ENCODE peak calls at places on chromosomes 6 and 20, in nine cellular contexts. N is neural crest cell; M is heart right ventricle; I is coronary artery; B is A549; K is CD8-positive, alpha-beta T cell; W is HCT116; R is Calu3; Z is B cell. P is an unnamed sample.

GRCh38 chr6:30344868-30345671 is at the start of gene RPP21:
- DNase-seq in B (peak), N (peak), M (peak), K (peak), R (peak), Z (peak), I (peak), W (peak), P (peak)

GRCh38 chr6:42292002-42292735 is 74.5 kb upstream of the MRPS10 start:
- DNase-seq in N (no peak), I (no peak), W (peak), B (peak), R (peak), Z (no peak), M (no peak), K (no peak), P (no peak)

GRCh38 chr6:149319413-149319812 is 1.9 kb downstream of the TAB2 start:
- DNase-seq in R (no peak), W (no peak), M (no peak), N (no peak), I (no peak), Z (no peak), K (no peak), B (no peak), P (no peak)

GRCh38 chr20:63290677-63291472 is 2.1 kb upstream of the COL20A1 start:
- DNase-seq in K (peak), I (no peak), N (peak), B (peak), Z (peak), R (peak), W (peak), M (no peak), P (peak)

GRCh38 chr6:166575190-166575589 is 11.3 kb downstream of the RAMACL start:
- DNase-seq in Z (no peak), B (no peak), N (no peak), K (no peak), M (peak), W (no peak), I (no peak), R (no peak), P (no peak)

GRCh38 chr6:2221724-2222274 is 23.6 kb downstream of the GMDS start:
- DNase-seq in N (no peak), K (no peak), M (no peak), B (no peak), I (no peak), W (no peak), Z (peak), R (no peak), P (no peak)

GRCh38 chr20:40600441-40601235 is 88.4 kb downstream of the MAFB start:
- DNase-seq in Z (no peak), N (no peak), M (no peak), W (no peak), R (no peak), K (no peak), B (no peak), I (no peak), P (no peak)

GRCh38 chr6:116208056-116208785 is 45.7 kb downstream of the TSPYL4 start:
- DNase-seq in Z (no peak), K (no peak), B (no peak), N (no peak), W (no peak), R (no peak), I (no peak), M (no peak), P (no peak)

GRCh38 chr6:41658551-41659069 is 20.3 kb downstream of the MDFI start:
- DNase-seq in B (no peak), K (no peak), M (no peak), I (no peak), N (no peak), R (no peak), Z (no peak), W (no peak), P (no peak)

GRCh38 chr6:108897371-108897770 is 49.1 kb downstream of the ARMC2 start:
- DNase-seq in N (no peak), R (no peak), K (no peak), W (peak), I (no peak), B (peak), Z (no peak), M (peak), P (no peak)

GRCh38 chr6:89388846-89389245 is 23.2 kb downstream of the RRAGD start:
- DNase-seq in Z (no peak), M (no peak), N (no peak), I (no peak), W (no peak), B (no peak), R (no peak), K (no peak), P (no peak)

GRCh38 chr6:35635601-35636597 is 52.8 kb downstream of the FKBP5 start:
- DNase-seq in B (no peak), M (no peak), I (no peak), W (no peak), K (no peak), R (no peak), N (no peak), Z (no peak), P (no peak)

GRCh38 chr20:2604506-2604835 is 48.0 kb upstream of the NOP56 start:
- DNase-seq in I (no peak), N (no peak), Z (no peak), R (no peak), B (no peak), W (no peak), K (no peak), M (no peak), P (no peak)

DNA sequence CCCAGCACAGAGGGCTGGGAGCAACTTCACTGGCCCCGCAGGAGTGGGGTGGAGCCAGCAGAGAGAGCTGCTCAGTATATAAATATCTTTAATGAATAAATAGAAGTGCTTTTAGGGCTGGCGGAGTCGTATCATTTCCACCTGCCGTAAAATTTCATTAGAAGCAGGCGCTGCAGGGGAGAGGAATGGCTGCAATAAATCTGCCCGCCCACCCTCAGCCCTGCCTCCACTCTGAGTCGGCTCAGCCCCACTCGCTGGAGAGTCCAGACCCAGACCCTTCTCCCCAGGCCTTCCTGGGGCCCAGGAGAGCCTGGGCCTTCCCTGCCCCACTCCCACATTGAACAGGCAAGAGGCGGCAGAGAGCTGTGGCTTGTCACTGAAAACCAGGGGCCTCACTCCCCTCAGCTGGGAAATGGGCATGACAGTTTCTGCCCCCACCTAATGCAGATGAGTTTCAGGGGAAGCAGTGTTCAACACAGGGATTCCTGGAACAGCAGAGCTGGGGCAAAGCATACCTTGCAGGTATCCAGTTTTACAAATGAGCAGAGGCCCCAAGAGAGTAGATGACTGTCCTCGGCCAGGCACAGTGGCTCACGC is 23.8 kb upstream of the VSTM2L start:
- DNase-seq in Z (no peak), N (no peak), R (no peak), M (no peak), K (no peak), B (no peak), I (no peak), W (no peak), P (no peak)
- TF ChIP-seq CTCF in Z (no peak), N (no peak), R (no peak), M (no peak), K (no peak), B (no peak), I (no peak), W (no peak), P (no peak)

DNA sequence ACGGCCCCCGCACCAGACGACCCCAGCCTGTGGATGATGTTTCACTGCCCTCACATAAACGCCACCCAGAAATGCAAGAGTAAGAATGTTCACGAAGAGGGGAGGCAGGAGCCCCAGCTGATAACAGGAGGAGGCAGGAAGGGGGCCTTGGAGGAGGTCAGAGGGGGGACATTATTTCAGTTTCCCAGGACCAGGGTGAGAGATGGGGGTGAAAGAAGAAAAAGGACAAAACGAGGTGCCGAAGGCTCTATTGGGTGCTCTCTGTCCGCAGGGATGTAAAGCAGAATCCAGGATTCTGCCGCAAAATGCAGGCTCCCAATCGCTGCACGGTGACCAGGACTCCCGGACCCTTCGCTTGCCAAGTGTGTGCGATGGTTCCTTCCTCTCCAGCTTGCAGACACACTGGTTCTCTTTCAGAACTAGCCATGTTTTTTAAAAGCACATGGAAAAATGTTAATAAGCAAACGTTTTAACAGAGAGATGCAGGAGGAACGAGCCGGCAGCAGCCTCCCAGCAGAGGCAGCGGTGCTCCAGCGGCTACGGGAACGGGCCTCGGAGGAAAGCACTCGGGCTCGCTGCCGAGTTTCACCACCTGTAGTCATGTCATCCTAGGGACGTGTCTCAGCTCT is 59.5 kb downstream of the ZNF831 start:
- DNase-seq in M (no peak), K (no peak), W (no peak), R (no peak), I (no peak), B (peak), N (peak), Z (no peak), P (peak)
- TF ChIP-seq CTCF in M (no peak), K (no peak), W (peak), R (no peak), I (no peak), B (no peak), N (no peak), Z (no peak), P (no peak)

GRCh38 chr6:44113396-44113795 is 13.9 kb downstream of the MRPL14 start:
- DNase-seq in W (no peak), N (no peak), I (no peak), R (no peak), Z (no peak), K (no peak), B (no peak), M (no peak), P (no peak)
- TF ChIP-seq CTCF in W (peak), N (peak), I (no peak), R (peak), Z (no peak), K (no peak), B (no peak), M (no peak), P (peak)

DNA sequence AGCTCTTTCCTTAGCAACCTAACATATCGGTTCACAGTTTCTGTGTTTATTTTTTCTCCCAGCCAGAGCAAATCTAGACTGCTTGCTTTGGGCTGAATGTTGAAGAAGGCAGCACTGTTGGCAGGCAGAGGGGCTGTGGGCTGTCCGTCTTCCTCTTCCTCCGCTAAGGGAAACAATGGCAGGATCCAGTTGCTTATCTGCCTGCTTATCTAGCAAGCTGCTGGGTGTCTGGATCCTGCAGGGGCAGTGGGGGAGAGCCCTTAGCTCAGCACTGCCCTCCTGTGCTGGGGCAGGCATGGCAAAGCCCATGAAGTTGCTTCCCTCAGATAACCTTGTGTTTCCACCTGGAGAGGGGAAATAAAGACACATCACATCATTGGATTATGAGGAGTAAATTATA is 92.7 kb upstream of the CD93 start:
- DNase-seq in B (no peak), I (peak), M (peak), K (no peak), R (no peak), N (no peak), Z (no peak), W (no peak), P (peak)
- TF ChIP-seq CTCF in B (no peak), I (no peak), M (peak), K (no peak), R (no peak), N (no peak), Z (no peak), W (peak), P (peak)

GRCh38 chr6:132731086-132731485 is 17.2 kb upstream of the VNN1 start:
- DNase-seq in M (no peak), B (no peak), W (no peak), Z (no peak), K (no peak), N (no peak), I (no peak), R (no peak), P (no peak)
- TF ChIP-seq CTCF in M (no peak), B (no peak), W (no peak), Z (no peak), K (no peak), N (no peak), I (no peak), R (no peak), P (no peak)

GRCh38 chr20:38175221-38176030 is 10.4 kb upstream of the TGM2 start:
- DNase-seq in R (no peak), I (no peak), W (no peak), B (no peak), Z (no peak), N (no peak), M (no peak), K (no peak), P (no peak)

GRCh38 chr20:38170914-38171300 is 5.8 kb upstream of the TGM2 start:
- DNase-seq in M (no peak), B (no peak), I (no peak), N (no peak), K (no peak), W (no peak), Z (no peak), R (no peak), P (no peak)

GRCh38 chr20:38171301-38172010 is 6.4 kb upstream of the TGM2 start:
- DNase-seq in N (no peak), K (no peak), I (no peak), W (no peak), R (no peak), M (no peak), B (no peak), Z (no peak), P (no peak)

GRCh38 chr20:38172344-38172743 is 7.3 kb upstream of the TGM2 start:
- DNase-seq in Z (peak), M (no peak), W (no peak), K (no peak), I (no peak), N (no peak), B (peak), R (no peak), P (no peak)

DNA sequence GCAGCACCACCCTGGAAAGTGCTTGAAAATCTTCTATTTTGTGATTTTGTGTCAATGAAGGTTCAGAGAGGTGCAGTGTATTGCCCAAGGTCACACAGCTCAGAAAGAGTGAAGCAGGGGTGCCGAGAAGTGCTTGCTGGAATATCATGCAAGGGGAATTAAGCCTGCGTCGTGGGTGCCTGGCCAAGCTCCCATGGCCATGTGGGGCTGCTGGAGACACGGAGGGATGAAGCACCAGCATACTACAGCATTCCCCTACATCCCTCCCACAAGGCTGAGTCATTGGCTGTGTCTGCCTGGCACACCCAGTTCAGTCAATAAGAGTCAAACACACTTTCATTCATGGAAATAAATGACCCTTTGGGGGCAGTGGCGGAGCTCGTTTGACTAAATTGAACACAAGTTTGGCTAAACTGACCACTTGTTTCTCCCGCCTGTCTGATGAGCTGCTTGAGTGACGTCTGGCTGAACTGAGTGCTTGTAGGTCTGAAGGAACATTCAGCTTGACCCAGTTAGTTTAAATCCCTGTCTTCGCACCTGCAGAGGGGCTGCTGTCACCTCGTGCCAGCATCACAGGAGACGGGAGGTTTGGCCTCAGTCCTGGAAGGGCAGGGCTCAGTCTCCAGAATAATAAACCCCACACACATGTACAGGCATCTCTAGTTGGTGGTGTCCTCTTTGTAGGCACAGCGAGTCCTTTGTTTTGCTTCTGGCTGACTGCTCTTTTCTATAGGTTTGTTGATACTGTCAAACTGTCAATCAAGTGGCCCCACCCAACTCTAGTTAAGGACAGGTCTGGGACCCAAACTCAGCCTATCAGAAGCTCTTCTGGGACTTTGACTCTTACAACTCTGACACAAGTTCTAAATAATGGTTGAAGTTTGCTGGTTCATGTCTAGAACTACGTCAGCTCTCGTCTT is 8.4 kb upstream of the TGM2 start:
- DNase-seq in R (peak), B (peak), I (peak), Z (peak), K (no peak), N (no peak), W (no peak), M (no peak), P (no peak)
- TF ChIP-seq CTCF in R (no peak), B (peak), I (no peak), Z (no peak), K (no peak), N (no peak), W (no peak), M (no peak), P (no peak)

P was measured in endothelial cell.